ENCODE peak calls at places on chromosomes 1 and 21, in five cellular contexts. One of them, this sample, is unnamed.

GRCh38 chr1:31944205-31945089 is 6.3 kb upstream of the PTP4A2 start:
- DNase-seq in H1: peak; percentile 93
- DNase-seq in K562: peak; percentile 94
- DNase-seq in GM12878: peak; percentile 75
- DNase-seq in HepG2: peak; percentile 46
- DNase-seq in this sample: peak; percentile 98

GRCh38 chr1:111467805-111468716 is 5.7 kb upstream of the C1orf162 start:
- DNase-seq in H1: no peak
- DNase-seq in K562: peak; percentile 46
- DNase-seq in GM12878: no peak
- DNase-seq in HepG2: no peak
- DNase-seq in this sample: no peak

GRCh38 chr1:93614550-93615200 is 67.0 kb downstream of the BCAR3 start:
- DNase-seq in H1: no peak
- DNase-seq in K562: no peak
- DNase-seq in GM12878: no peak
- DNase-seq in HepG2: peak; percentile 45
- DNase-seq in this sample: no peak

GRCh38 chr1:61672376-61672775 is 52.6 kb downstream of the TM2D1 start:
- DNase-seq in H1: no peak
- DNase-seq in K562: no peak
- DNase-seq in GM12878: no peak
- DNase-seq in HepG2: no peak
- DNase-seq in this sample: no peak

GRCh38 chr1:151936203-151936602 is 26.9 kb upstream of the THEM4 start:
- DNase-seq in H1: no peak
- DNase-seq in K562: no peak
- DNase-seq in GM12878: no peak
- DNase-seq in HepG2: no peak
- DNase-seq in this sample: no peak

GRCh38 chr1:67367370-67368345 is 60.0 kb downstream of the IL12RB2 start:
- DNase-seq in H1: no peak
- DNase-seq in K562: peak; percentile 23
- DNase-seq in GM12878: no peak
- DNase-seq in HepG2: peak; percentile 69
- DNase-seq in this sample: no peak

GRCh38 chr1:46086581-46086980 is 45.8 kb downstream of the PIK3R3 start:
- DNase-seq in H1: no peak
- DNase-seq in K562: no peak
- DNase-seq in GM12878: no peak
- DNase-seq in HepG2: no peak
- DNase-seq in this sample: no peak

GRCh38 chr1:112711041-112711440 is 4.1 kb downstream of the PPM1J start:
- DNase-seq in H1: no peak
- DNase-seq in K562: no peak
- DNase-seq in GM12878: no peak
- DNase-seq in HepG2: no peak
- DNase-seq in this sample: peak; percentile 52

GRCh38 chr1:15137807-15138206 is 15.7 kb upstream of the TMEM51 start:
- DNase-seq in H1: no peak
- DNase-seq in K562: no peak
- DNase-seq in GM12878: no peak
- DNase-seq in HepG2: no peak
- DNase-seq in this sample: no peak

GRCh38 chr1:166165661-166166399 is 971 bp downstream of the FAM78B start:
- DNase-seq in H1: peak; percentile 66
- DNase-seq in K562: no peak
- DNase-seq in GM12878: no peak
- DNase-seq in HepG2: no peak
- DNase-seq in this sample: peak; percentile 50

GRCh38 chr1:216566809-216567208 is 143.6 kb upstream of the USH2A start:
- DNase-seq in H1: no peak
- DNase-seq in K562: no peak
- DNase-seq in GM12878: no peak
- DNase-seq in HepG2: no peak
- DNase-seq in this sample: peak; percentile 24

GRCh38 chr1:20366076-20366765 is 75.5 kb downstream of the VWA5B1 start:
- DNase-seq in H1: peak; percentile 58
- DNase-seq in K562: no peak
- DNase-seq in GM12878: no peak
- DNase-seq in HepG2: no peak
- DNase-seq in this sample: peak; percentile 57

GRCh38 chr1:3778590-3779264 is 6.2 kb downstream of the SMIM1 start:
- DNase-seq in H1: no peak
- DNase-seq in K562: no peak
- DNase-seq in GM12878: no peak
- DNase-seq in HepG2: no peak
- DNase-seq in this sample: no peak

GRCh38 chr1:30856260-30856790 is 52.2 kb downstream of the SDC3 start:
- DNase-seq in H1: no peak
- DNase-seq in K562: no peak
- DNase-seq in GM12878: no peak
- DNase-seq in HepG2: no peak
- DNase-seq in this sample: peak; percentile 44

GRCh38 chr1:175204285-175204684 is 11.7 kb upstream of the KIAA0040 start:
- DNase-seq in H1: no peak
- DNase-seq in K562: no peak
- DNase-seq in GM12878: no peak
- DNase-seq in HepG2: no peak
- DNase-seq in this sample: no peak

GRCh38 chr1:101153692-101154091 is 83.1 kb upstream of the S1PR1 start:
- DNase-seq in H1: no peak
- DNase-seq in K562: no peak
- DNase-seq in GM12878: no peak
- DNase-seq in HepG2: no peak
- DNase-seq in this sample: no peak

GRCh38 chr1:205283270-205284147 is 38.0 kb downstream of the NUAK2 start:
- DNase-seq in H1: no peak
- DNase-seq in K562: no peak
- DNase-seq in GM12878: no peak
- DNase-seq in HepG2: no peak
- DNase-seq in this sample: no peak

GRCh38 chr1:237041795-237042466 is at the start of gene RYR2:
- DNase-seq in H1: peak; percentile 80
- DNase-seq in K562: no peak
- DNase-seq in GM12878: no peak
- DNase-seq in HepG2: no peak
- DNase-seq in this sample: peak; percentile 91

GRCh38 chr1:81823082-81823481 is 22.3 kb downstream of the ADGRL2 start:
- DNase-seq in H1: no peak
- DNase-seq in K562: no peak
- DNase-seq in GM12878: no peak
- DNase-seq in HepG2: no peak
- DNase-seq in this sample: no peak

GRCh38 chr1:179953974-179954493 is 576 bp upstream of the CEP350 start:
- DNase-seq in H1: peak; percentile 50
- DNase-seq in K562: no peak
- DNase-seq in GM12878: no peak
- DNase-seq in HepG2: peak; percentile 49
- DNase-seq in this sample: peak; percentile 35

GRCh38 chr1:37042506-37042905 is 8.2 kb upstream of the GRIK3 start:
- DNase-seq in H1: no peak
- DNase-seq in K562: no peak
- DNase-seq in GM12878: no peak
- DNase-seq in HepG2: no peak
- DNase-seq in this sample: no peak

GRCh38 chr21:43916691-43917514 is 51.9 kb downstream of the AGPAT3 start:
- DNase-seq in H1: peak; percentile 49
- DNase-seq in K562: peak; percentile 75
- DNase-seq in GM12878: peak; percentile 71
- DNase-seq in HepG2: no peak
- DNase-seq in this sample: no peak

GRCh38 chr1:193111641-193112090 is 6.5 kb upstream of the GLRX2 start:
- DNase-seq in H1: no peak
- DNase-seq in K562: no peak
- DNase-seq in GM12878: no peak
- DNase-seq in HepG2: peak; percentile 67
- DNase-seq in this sample: peak; percentile 39

GRCh38 chr1:247833601-247834000 is 8.1 kb downstream of the OR11L1 start:
- DNase-seq in H1: no peak
- DNase-seq in K562: no peak
- DNase-seq in GM12878: no peak
- DNase-seq in HepG2: no peak
- DNase-seq in this sample: peak; percentile 51

GRCh38 chr1:53754484-53755312 is 15.7 kb upstream of the GLIS1 start:
- DNase-seq in H1: no peak
- DNase-seq in K562: peak; percentile 67
- DNase-seq in GM12878: no peak
- DNase-seq in HepG2: peak; percentile 55
- DNase-seq in this sample: peak; percentile 86

GRCh38 chr1:241271427-241271826 is 85.6 kb downstream of the RGS7 start:
- DNase-seq in H1: no peak
- DNase-seq in K562: no peak
- DNase-seq in GM12878: no peak
- DNase-seq in HepG2: no peak
- DNase-seq in this sample: no peak

GRCh38 chr1:112133487-112133886 is 144.0 kb upstream of the KCND3 start:
- DNase-seq in H1: no peak
- DNase-seq in K562: no peak
- DNase-seq in GM12878: no peak
- DNase-seq in HepG2: no peak
- DNase-seq in this sample: peak; percentile 5

DNA sequence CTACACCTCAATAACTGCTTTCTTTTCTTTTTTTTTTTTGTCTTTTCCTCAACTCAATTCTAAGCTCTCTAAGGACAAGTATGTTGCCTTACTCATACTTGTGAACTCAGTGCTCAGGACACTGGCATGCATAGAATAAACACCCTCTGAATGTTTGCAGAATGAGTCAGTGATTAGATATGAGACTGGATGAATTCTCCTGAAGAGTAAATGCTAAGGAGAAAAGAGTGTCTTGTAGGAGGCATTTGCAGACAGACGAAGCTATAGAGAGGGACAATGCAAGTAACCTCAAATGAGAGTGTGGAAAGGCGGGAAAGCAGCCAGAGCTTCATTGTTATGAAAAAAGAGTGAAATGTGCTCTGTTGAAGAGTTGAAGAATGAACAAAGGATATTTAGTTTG is 166.0 kb upstream of the DPYD start:
- DNase-seq in H1: no peak
- DNase-seq in K562: no peak
- DNase-seq in GM12878: no peak
- DNase-seq in HepG2: peak; percentile 56
- DNase-seq in this sample: peak; percentile 54
- TF ChIP-seq CREB1 in H1: no peak
- TF ChIP-seq CREB1 in K562: no peak
- TF ChIP-seq CREB1 in GM12878: no peak
- TF ChIP-seq CREB1 in HepG2: no peak
- TF ChIP-seq CREB1 in this sample: no peak

GRCh38 chr1:34165422-34165921 is 442 bp upstream of the CSMD2 start:
- DNase-seq in H1: peak; percentile 59
- DNase-seq in K562: no peak
- DNase-seq in GM12878: no peak
- DNase-seq in HepG2: no peak
- DNase-seq in this sample: peak; percentile 71
- TF ChIP-seq EZH2 in H1: no peak
- TF ChIP-seq EZH2 in K562: no peak
- TF ChIP-seq EZH2 in GM12878: no peak
- TF ChIP-seq EZH2 in HepG2: no peak
- TF ChIP-seq EZH2 in this sample: no peak

GRCh38 chr21:31750843-31751242 is 18.9 kb upstream of the SCAF4 start:
- DNase-seq in H1: no peak
- DNase-seq in K562: no peak
- DNase-seq in GM12878: no peak
- DNase-seq in HepG2: no peak
- DNase-seq in this sample: no peak

GRCh38 chr21:31753949-31754348 is 22.0 kb upstream of the SCAF4 start:
- DNase-seq in H1: no peak
- DNase-seq in K562: no peak
- DNase-seq in GM12878: no peak
- DNase-seq in HepG2: no peak
- DNase-seq in this sample: peak; percentile 37

GRCh38 chr21:31752967-31753366 is 21.0 kb upstream of the SCAF4 start:
- DNase-seq in H1: no peak
- DNase-seq in K562: no peak
- DNase-seq in GM12878: no peak
- DNase-seq in HepG2: no peak
- DNase-seq in this sample: no peak

GRCh38 chr21:31754561-31754960 is 22.6 kb upstream of the SCAF4 start:
- DNase-seq in H1: no peak
- DNase-seq in K562: no peak
- DNase-seq in GM12878: no peak
- DNase-seq in HepG2: no peak
- DNase-seq in this sample: no peak

DNA sequence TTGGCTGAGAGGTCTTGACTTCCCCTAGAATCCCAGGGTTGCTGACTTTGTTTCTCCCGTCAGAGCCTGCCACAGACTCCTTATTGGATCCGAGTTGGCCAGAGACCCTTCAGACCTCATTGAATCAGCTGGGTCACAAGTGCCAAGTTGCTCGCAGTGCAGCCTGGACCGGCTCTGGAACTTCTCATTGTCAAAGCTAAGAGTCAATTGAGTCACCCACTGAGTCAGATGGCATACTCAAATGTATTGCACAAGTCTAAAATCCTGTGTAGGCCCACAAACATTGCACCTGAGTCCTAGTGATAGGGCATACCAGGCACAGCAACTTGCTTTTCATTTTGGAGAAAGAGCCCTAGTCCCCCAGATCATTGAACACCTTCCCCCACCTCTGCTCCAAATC is 20.4 kb upstream of the SCAF4 start:
- DNase-seq in H1: no peak
- DNase-seq in K562: no peak
- DNase-seq in GM12878: no peak
- DNase-seq in HepG2: no peak
- DNase-seq in this sample: no peak
- TF ChIP-seq CREB1 in H1: no peak
- TF ChIP-seq CREB1 in K562: no peak
- TF ChIP-seq CREB1 in GM12878: no peak
- TF ChIP-seq CREB1 in HepG2: no peak
- TF ChIP-seq CREB1 in this sample: no peak

DNA sequence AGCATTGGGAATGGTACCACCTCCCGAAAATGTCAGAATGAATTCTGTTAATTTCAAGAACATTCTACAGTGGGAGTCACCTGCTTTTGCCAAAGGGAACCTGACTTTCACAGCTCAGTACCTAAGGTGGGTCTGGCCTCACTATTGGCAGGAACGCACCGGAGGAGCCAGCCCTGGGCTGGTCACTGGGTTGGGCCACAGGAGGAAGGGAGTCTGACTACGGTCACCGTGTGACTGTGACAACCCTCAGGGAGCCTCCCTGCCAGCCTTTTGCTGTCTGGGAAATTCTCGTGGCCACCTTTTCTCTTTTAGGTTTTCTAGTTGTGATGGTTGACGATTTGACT is 2.2 kb downstream of the IL10RB start:
- DNase-seq in H1: no peak
- DNase-seq in K562: no peak
- DNase-seq in GM12878: no peak
- DNase-seq in HepG2: no peak
- DNase-seq in this sample: no peak
- TF ChIP-seq EZH2 in H1: no peak
- TF ChIP-seq EZH2 in K562: no peak
- TF ChIP-seq EZH2 in GM12878: no peak
- TF ChIP-seq EZH2 in HepG2: no peak
- TF ChIP-seq EZH2 in this sample: no peak